ENCODE peak calls at places on chromosomes 4 and X, in ten cellular contexts. One of them, this sample, is unnamed.

GRCh38 chr4:133130171-133130570 is 18.9 kb upstream of the PCDH10 start:
- DNase-seq in PC-3: no peak
- DNase-seq in AG04449: no peak
- DNase-seq in upper lobe of right lung: no peak
- DNase-seq in choroid plexus epithelial cell: peak
- DNase-seq in colonic mucosa: no peak
- DNase-seq in right lobe of liver: no peak
- DNase-seq in GM23338: peak
- DNase-seq in suprapubic skin: no peak
- DNase-seq in NB4: no peak
- DNase-seq in this sample: no peak

GRCh38 chrX:71095971-71096701 is 485 bp downstream of the FOXO4 start:
- DNase-seq in GM23338: no peak
- DNase-seq in choroid plexus epithelial cell: no peak
- DNase-seq in AG04449: no peak
- DNase-seq in PC-3: peak
- DNase-seq in NB4: peak
- DNase-seq in upper lobe of right lung: no peak
- DNase-seq in colonic mucosa: peak
- DNase-seq in right lobe of liver: no peak
- DNase-seq in suprapubic skin: no peak
- DNase-seq in this sample: no peak

GRCh38 chr4:24979554-24979953 is 51.2 kb downstream of the LGI2 start:
- DNase-seq in suprapubic skin: no peak
- DNase-seq in PC-3: peak
- DNase-seq in NB4: peak
- DNase-seq in GM23338: no peak
- DNase-seq in upper lobe of right lung: no peak
- DNase-seq in AG04449: no peak
- DNase-seq in right lobe of liver: peak
- DNase-seq in choroid plexus epithelial cell: peak
- DNase-seq in colonic mucosa: peak
- DNase-seq in this sample: no peak

GRCh38 chr4:149765630-149766029 is 50.0 kb downstream of the IQCM start:
- DNase-seq in colonic mucosa: no peak
- DNase-seq in suprapubic skin: no peak
- DNase-seq in right lobe of liver: no peak
- DNase-seq in NB4: peak
- DNase-seq in upper lobe of right lung: no peak
- DNase-seq in choroid plexus epithelial cell: peak
- DNase-seq in GM23338: no peak
- DNase-seq in PC-3: peak
- DNase-seq in AG04449: no peak
- DNase-seq in this sample: no peak

GRCh38 chr4:139763205-139763604 is 97.6 kb downstream of the MGST2 start:
- DNase-seq in upper lobe of right lung: no peak
- DNase-seq in colonic mucosa: no peak
- DNase-seq in suprapubic skin: peak
- DNase-seq in right lobe of liver: no peak
- DNase-seq in GM23338: peak
- DNase-seq in AG04449: no peak
- DNase-seq in NB4: no peak
- DNase-seq in choroid plexus epithelial cell: no peak
- DNase-seq in PC-3: no peak
- DNase-seq in this sample: no peak

GRCh38 chrX:375181-376036 is 11.3 kb downstream of the PPP2R3B start:
- DNase-seq in AG04449: no peak
- DNase-seq in GM23338: peak
- DNase-seq in NB4: no peak
- DNase-seq in choroid plexus epithelial cell: no peak
- DNase-seq in PC-3: no peak
- DNase-seq in right lobe of liver: no peak
- DNase-seq in suprapubic skin: no peak
- DNase-seq in colonic mucosa: no peak
- DNase-seq in upper lobe of right lung: no peak
- DNase-seq in this sample: no peak

GRCh38 chrX:107849747-107850478 is 24.2 kb downstream of the MID2 start:
- DNase-seq in right lobe of liver: no peak
- DNase-seq in suprapubic skin: no peak
- DNase-seq in choroid plexus epithelial cell: peak
- DNase-seq in AG04449: no peak
- DNase-seq in colonic mucosa: no peak
- DNase-seq in upper lobe of right lung: no peak
- DNase-seq in NB4: peak
- DNase-seq in PC-3: peak
- DNase-seq in GM23338: peak
- DNase-seq in this sample: peak

GRCh38 chr4:41120297-41121217 is 93.8 kb downstream of the APBB2 start:
- DNase-seq in AG04449: no peak
- DNase-seq in right lobe of liver: peak
- DNase-seq in PC-3: no peak
- DNase-seq in NB4: no peak
- DNase-seq in upper lobe of right lung: peak
- DNase-seq in GM23338: no peak
- DNase-seq in choroid plexus epithelial cell: peak
- DNase-seq in colonic mucosa: no peak
- DNase-seq in suprapubic skin: no peak
- DNase-seq in this sample: no peak

GRCh38 chrX:47936224-47936939 is 67.4 kb downstream of the ZNF182 start:
- DNase-seq in right lobe of liver: no peak
- DNase-seq in suprapubic skin: no peak
- DNase-seq in GM23338: peak
- DNase-seq in AG04449: no peak
- DNase-seq in PC-3: no peak
- DNase-seq in NB4: no peak
- DNase-seq in upper lobe of right lung: no peak
- DNase-seq in colonic mucosa: no peak
- DNase-seq in choroid plexus epithelial cell: no peak
- DNase-seq in this sample: no peak

GRCh38 chrX:84415155-84415554 is 87.1 kb downstream of the HDX start:
- DNase-seq in colonic mucosa: no peak
- DNase-seq in GM23338: no peak
- DNase-seq in suprapubic skin: no peak
- DNase-seq in choroid plexus epithelial cell: no peak
- DNase-seq in right lobe of liver: no peak
- DNase-seq in upper lobe of right lung: no peak
- DNase-seq in NB4: no peak
- DNase-seq in AG04449: no peak
- DNase-seq in PC-3: no peak
- DNase-seq in this sample: no peak

GRCh38 chr4:184473515-184474260 is 662 bp downstream of the IRF2 start:
- DNase-seq in PC-3: peak
- DNase-seq in right lobe of liver: peak
- DNase-seq in AG04449: no peak
- DNase-seq in choroid plexus epithelial cell: peak
- DNase-seq in NB4: peak
- DNase-seq in colonic mucosa: peak
- DNase-seq in GM23338: peak
- DNase-seq in upper lobe of right lung: peak
- DNase-seq in suprapubic skin: no peak
- DNase-seq in this sample: no peak

GRCh38 chrX:68997911-68998310 is 167.3 kb downstream of the PJA1 start:
- DNase-seq in NB4: no peak
- DNase-seq in colonic mucosa: peak
- DNase-seq in AG04449: no peak
- DNase-seq in PC-3: peak
- DNase-seq in GM23338: no peak
- DNase-seq in choroid plexus epithelial cell: peak
- DNase-seq in suprapubic skin: no peak
- DNase-seq in right lobe of liver: no peak
- DNase-seq in upper lobe of right lung: no peak
- DNase-seq in this sample: no peak

GRCh38 chr4:17726911-17727310 is 54.5 kb downstream of the FAM184B start:
- DNase-seq in right lobe of liver: no peak
- DNase-seq in PC-3: peak
- DNase-seq in GM23338: no peak
- DNase-seq in AG04449: no peak
- DNase-seq in upper lobe of right lung: no peak
- DNase-seq in NB4: no peak
- DNase-seq in choroid plexus epithelial cell: no peak
- DNase-seq in suprapubic skin: no peak
- DNase-seq in colonic mucosa: no peak
- DNase-seq in this sample: no peak

GRCh38 chrX:66130469-66130868 is 33.6 kb upstream of the HEPH start:
- DNase-seq in suprapubic skin: no peak
- DNase-seq in AG04449: no peak
- DNase-seq in NB4: no peak
- DNase-seq in right lobe of liver: no peak
- DNase-seq in upper lobe of right lung: no peak
- DNase-seq in PC-3: no peak
- DNase-seq in choroid plexus epithelial cell: no peak
- DNase-seq in GM23338: no peak
- DNase-seq in colonic mucosa: no peak
- DNase-seq in this sample: no peak

GRCh38 chrX:17182317-17182716 is 192.7 kb upstream of the NHS start:
- DNase-seq in right lobe of liver: no peak
- DNase-seq in AG04449: no peak
- DNase-seq in PC-3: no peak
- DNase-seq in suprapubic skin: no peak
- DNase-seq in NB4: no peak
- DNase-seq in GM23338: no peak
- DNase-seq in colonic mucosa: no peak
- DNase-seq in upper lobe of right lung: no peak
- DNase-seq in choroid plexus epithelial cell: no peak
- DNase-seq in this sample: peak

GRCh38 chr4:5629542-5629941 is 78.8 kb downstream of the EVC2 start:
- DNase-seq in NB4: no peak
- DNase-seq in right lobe of liver: no peak
- DNase-seq in PC-3: no peak
- DNase-seq in GM23338: no peak
- DNase-seq in upper lobe of right lung: no peak
- DNase-seq in colonic mucosa: no peak
- DNase-seq in suprapubic skin: no peak
- DNase-seq in AG04449: no peak
- DNase-seq in choroid plexus epithelial cell: no peak
- DNase-seq in this sample: no peak

GRCh38 chr4:71872221-71872620 is 88.3 kb upstream of the GC start:
- DNase-seq in AG04449: no peak
- DNase-seq in colonic mucosa: no peak
- DNase-seq in GM23338: no peak
- DNase-seq in choroid plexus epithelial cell: no peak
- DNase-seq in NB4: no peak
- DNase-seq in upper lobe of right lung: no peak
- DNase-seq in right lobe of liver: no peak
- DNase-seq in PC-3: peak
- DNase-seq in suprapubic skin: no peak
- DNase-seq in this sample: no peak

GRCh38 chr4:183621875-183622274 is 37.1 kb downstream of the RWDD4 start:
- DNase-seq in AG04449: no peak
- DNase-seq in colonic mucosa: no peak
- DNase-seq in right lobe of liver: no peak
- DNase-seq in choroid plexus epithelial cell: no peak
- DNase-seq in PC-3: no peak
- DNase-seq in suprapubic skin: no peak
- DNase-seq in GM23338: no peak
- DNase-seq in upper lobe of right lung: no peak
- DNase-seq in NB4: peak
- DNase-seq in this sample: no peak

GRCh38 chr4:69032847-69033638 is 63.2 kb upstream of the UGT2B7 start:
- DNase-seq in upper lobe of right lung: no peak
- DNase-seq in colonic mucosa: peak
- DNase-seq in suprapubic skin: no peak
- DNase-seq in PC-3: peak
- DNase-seq in choroid plexus epithelial cell: peak
- DNase-seq in right lobe of liver: peak
- DNase-seq in AG04449: no peak
- DNase-seq in NB4: no peak
- DNase-seq in GM23338: no peak
- DNase-seq in this sample: no peak
- H3K4me3 ChIP-seq in upper lobe of right lung: no peak
- H3K4me3 ChIP-seq in colonic mucosa: no peak
- H3K4me3 ChIP-seq in suprapubic skin: no peak
- H3K4me3 ChIP-seq in PC-3: no peak
- H3K4me3 ChIP-seq in choroid plexus epithelial cell: no peak
- H3K4me3 ChIP-seq in right lobe of liver: no peak
- H3K4me3 ChIP-seq in AG04449: no peak
- H3K4me3 ChIP-seq in NB4: no peak
- H3K4me3 ChIP-seq in GM23338: no peak
- H3K4me3 ChIP-seq in this sample: no peak

GRCh38 chr4:189802884-189803283 is 137.8 kb upstream of the FRG1 start:
- DNase-seq in right lobe of liver: no peak
- DNase-seq in suprapubic skin: no peak
- DNase-seq in PC-3: no peak
- DNase-seq in colonic mucosa: no peak
- DNase-seq in NB4: peak
- DNase-seq in GM23338: peak
- DNase-seq in AG04449: no peak
- DNase-seq in upper lobe of right lung: no peak
- DNase-seq in choroid plexus epithelial cell: no peak
- DNase-seq in this sample: no peak
- TF ChIP-seq CTCF in right lobe of liver: no peak
- TF ChIP-seq CTCF in suprapubic skin: no peak
- TF ChIP-seq CTCF in PC-3: peak
- TF ChIP-seq CTCF in colonic mucosa: no peak
- TF ChIP-seq CTCF in NB4: peak
- TF ChIP-seq CTCF in GM23338: peak
- TF ChIP-seq CTCF in AG04449: no peak
- TF ChIP-seq CTCF in upper lobe of right lung: no peak
- TF ChIP-seq CTCF in choroid plexus epithelial cell: no peak
- TF ChIP-seq CTCF in this sample: peak

DNA sequence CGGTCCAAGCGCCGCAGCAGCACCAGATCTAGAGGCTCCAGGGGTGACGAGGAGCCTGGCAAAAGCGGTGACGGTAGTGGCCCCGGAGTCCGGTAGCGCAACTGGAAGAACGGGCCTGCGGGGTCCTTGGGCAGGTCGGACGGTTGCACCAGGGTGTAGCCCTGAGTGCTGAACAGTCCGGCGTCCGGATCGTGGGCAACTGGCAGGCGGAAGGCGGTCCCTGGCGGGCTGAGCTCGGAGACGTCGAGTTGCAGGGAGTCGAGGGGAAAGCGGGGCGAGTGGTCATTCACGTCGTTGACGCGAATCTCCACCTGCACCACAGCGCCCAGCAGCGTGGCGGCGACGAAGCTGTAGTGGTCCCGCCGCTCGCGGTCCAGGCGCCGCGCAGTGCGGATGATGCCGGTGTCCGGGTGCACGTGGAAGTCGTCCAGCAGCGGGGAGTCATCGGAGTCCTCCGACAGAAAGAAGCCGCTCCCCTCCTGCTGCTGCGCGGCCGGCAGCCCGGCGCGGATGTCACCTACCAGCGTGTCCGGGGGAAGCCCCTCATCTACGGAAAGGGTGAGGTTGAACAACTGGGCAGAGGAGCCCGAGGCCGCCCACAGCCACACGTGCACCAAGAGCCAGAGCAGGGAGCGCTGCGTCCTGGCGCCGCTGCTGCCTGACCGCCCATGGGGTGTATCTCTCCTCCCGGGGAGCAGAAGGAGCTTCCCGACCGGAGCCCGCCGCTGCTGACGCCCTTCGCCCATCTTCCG is 834 bp downstream of the DCHS2 start:
- DNase-seq in choroid plexus epithelial cell: no peak
- DNase-seq in suprapubic skin: no peak
- DNase-seq in right lobe of liver: no peak
- DNase-seq in PC-3: no peak
- DNase-seq in AG04449: no peak
- DNase-seq in NB4: no peak
- DNase-seq in colonic mucosa: no peak
- DNase-seq in upper lobe of right lung: no peak
- DNase-seq in GM23338: peak
- DNase-seq in this sample: no peak
- H3K4me3 ChIP-seq in choroid plexus epithelial cell: peak
- H3K4me3 ChIP-seq in suprapubic skin: peak
- H3K4me3 ChIP-seq in right lobe of liver: peak
- H3K4me3 ChIP-seq in PC-3: peak
- H3K4me3 ChIP-seq in AG04449: no peak
- H3K4me3 ChIP-seq in NB4: no peak
- H3K4me3 ChIP-seq in colonic mucosa: peak
- H3K4me3 ChIP-seq in upper lobe of right lung: peak
- H3K4me3 ChIP-seq in GM23338: peak
- H3K4me3 ChIP-seq in this sample: no peak

GRCh38 chrX:33465137-33465536 is 253.8 kb upstream of the DMD start:
- DNase-seq in PC-3: no peak
- DNase-seq in AG04449: no peak
- DNase-seq in GM23338: peak
- DNase-seq in NB4: no peak
- DNase-seq in suprapubic skin: no peak
- DNase-seq in choroid plexus epithelial cell: peak
- DNase-seq in right lobe of liver: no peak
- DNase-seq in upper lobe of right lung: no peak
- DNase-seq in colonic mucosa: no peak
- DNase-seq in this sample: no peak
- TF ChIP-seq CTCF in PC-3: no peak
- TF ChIP-seq CTCF in AG04449: no peak
- TF ChIP-seq CTCF in GM23338: peak
- TF ChIP-seq CTCF in NB4: no peak
- TF ChIP-seq CTCF in suprapubic skin: no peak
- TF ChIP-seq CTCF in choroid plexus epithelial cell: no peak
- TF ChIP-seq CTCF in right lobe of liver: no peak
- TF ChIP-seq CTCF in upper lobe of right lung: no peak
- TF ChIP-seq CTCF in colonic mucosa: no peak
- TF ChIP-seq CTCF in this sample: no peak

This sample was measured in LNCaP clone FGC.